ENCODE peak calls at places on chromosomes 1 and 21, in eight cellular contexts. One of them, this sample, is unnamed.

GRCh38 chr1:10899490-10900264 is 103.2 kb upstream of the CASZ1 start:
- DNase-seq in HAP-1: no peak
- DNase-seq in iPS DF 6.9: no peak
- DNase-seq in anterior cingulate cortex: no peak
- DNase-seq in stromal cell of bone marrow: no peak
- DNase-seq in EH: no peak
- DNase-seq in occipital lobe: no peak
- DNase-seq in fibroblast of mammary gland: peak
- DNase-seq in this sample: peak

GRCh38 chr1:175512637-175513412 is 230.6 kb downstream of the TNR start:
- DNase-seq in EH: no peak
- DNase-seq in HAP-1: no peak
- DNase-seq in iPS DF 6.9: no peak
- DNase-seq in fibroblast of mammary gland: no peak
- DNase-seq in occipital lobe: no peak
- DNase-seq in stromal cell of bone marrow: no peak
- DNase-seq in anterior cingulate cortex: no peak
- DNase-seq in this sample: no peak

GRCh38 chr1:221541296-221541695 is 200.6 kb downstream of the DUSP10 start:
- DNase-seq in fibroblast of mammary gland: no peak
- DNase-seq in stromal cell of bone marrow: no peak
- DNase-seq in iPS DF 6.9: no peak
- DNase-seq in EH: no peak
- DNase-seq in HAP-1: no peak
- DNase-seq in occipital lobe: no peak
- DNase-seq in anterior cingulate cortex: no peak
- DNase-seq in this sample: no peak

GRCh38 chr1:224579526-224579925 is 36.6 kb upstream of the CNIH3 start:
- DNase-seq in anterior cingulate cortex: no peak
- DNase-seq in fibroblast of mammary gland: peak
- DNase-seq in EH: peak
- DNase-seq in HAP-1: no peak
- DNase-seq in stromal cell of bone marrow: no peak
- DNase-seq in iPS DF 6.9: no peak
- DNase-seq in occipital lobe: no peak
- DNase-seq in this sample: no peak

GRCh38 chr1:201828451-201828819 is 522 bp upstream of the IPO9 start:
- DNase-seq in occipital lobe: no peak
- DNase-seq in anterior cingulate cortex: no peak
- DNase-seq in HAP-1: no peak
- DNase-seq in EH: peak
- DNase-seq in stromal cell of bone marrow: no peak
- DNase-seq in iPS DF 6.9: no peak
- DNase-seq in fibroblast of mammary gland: no peak
- DNase-seq in this sample: no peak

GRCh38 chr1:17561561-17561985 is 22.1 kb downstream of the ARHGEF10L start:
- DNase-seq in anterior cingulate cortex: no peak
- DNase-seq in EH: peak
- DNase-seq in stromal cell of bone marrow: peak
- DNase-seq in occipital lobe: no peak
- DNase-seq in fibroblast of mammary gland: peak
- DNase-seq in HAP-1: no peak
- DNase-seq in iPS DF 6.9: no peak
- DNase-seq in this sample: no peak

GRCh38 chr1:41175546-41175945 is 66.6 kb downstream of the SCMH1 start:
- DNase-seq in anterior cingulate cortex: no peak
- DNase-seq in HAP-1: no peak
- DNase-seq in occipital lobe: no peak
- DNase-seq in iPS DF 6.9: no peak
- DNase-seq in fibroblast of mammary gland: no peak
- DNase-seq in EH: peak
- DNase-seq in stromal cell of bone marrow: no peak
- DNase-seq in this sample: no peak

GRCh38 chr21:9837946-9838801 is 683.2 kb upstream of the TPTE start:
- DNase-seq in EH: no peak
- DNase-seq in fibroblast of mammary gland: no peak
- DNase-seq in iPS DF 6.9: no peak
- DNase-seq in HAP-1: no peak
- DNase-seq in occipital lobe: no peak
- DNase-seq in stromal cell of bone marrow: no peak
- DNase-seq in anterior cingulate cortex: no peak
- DNase-seq in this sample: no peak

GRCh38 chr1:3454811-3455618 is 550 bp downstream of the ARHGEF16 start:
- DNase-seq in fibroblast of mammary gland: no peak
- DNase-seq in occipital lobe: no peak
- DNase-seq in iPS DF 6.9: no peak
- DNase-seq in stromal cell of bone marrow: no peak
- DNase-seq in anterior cingulate cortex: no peak
- DNase-seq in HAP-1: peak
- DNase-seq in EH: no peak
- DNase-seq in this sample: no peak

GRCh38 chr1:98323396-98323795 is 338.1 kb upstream of the SNX7 start:
- DNase-seq in EH: peak
- DNase-seq in fibroblast of mammary gland: peak
- DNase-seq in iPS DF 6.9: no peak
- DNase-seq in stromal cell of bone marrow: peak
- DNase-seq in anterior cingulate cortex: no peak
- DNase-seq in HAP-1: no peak
- DNase-seq in occipital lobe: no peak
- DNase-seq in this sample: peak

GRCh38 chr1:69976896-69977295 is 228.5 kb downstream of the LRRC40 start:
- DNase-seq in iPS DF 6.9: no peak
- DNase-seq in anterior cingulate cortex: no peak
- DNase-seq in fibroblast of mammary gland: peak
- DNase-seq in occipital lobe: peak
- DNase-seq in stromal cell of bone marrow: peak
- DNase-seq in HAP-1: no peak
- DNase-seq in EH: peak
- DNase-seq in this sample: no peak

GRCh38 chr1:205913451-205914204 is 29.6 kb downstream of the SLC26A9 start:
- DNase-seq in HAP-1: no peak
- DNase-seq in stromal cell of bone marrow: no peak
- DNase-seq in occipital lobe: no peak
- DNase-seq in anterior cingulate cortex: peak
- DNase-seq in EH: peak
- DNase-seq in iPS DF 6.9: no peak
- DNase-seq in fibroblast of mammary gland: peak
- DNase-seq in this sample: no peak

GRCh38 chr1:228488107-228488817 is 1.1 kb downstream of the RNF187 start:
- DNase-seq in iPS DF 6.9: no peak
- DNase-seq in HAP-1: no peak
- DNase-seq in EH: peak
- DNase-seq in stromal cell of bone marrow: no peak
- DNase-seq in occipital lobe: no peak
- DNase-seq in fibroblast of mammary gland: no peak
- DNase-seq in anterior cingulate cortex: no peak
- DNase-seq in this sample: no peak

GRCh38 chr21:24197956-24198355 is 1409.3 kb downstream of the MRPL39 start:
- DNase-seq in iPS DF 6.9: no peak
- DNase-seq in anterior cingulate cortex: no peak
- DNase-seq in EH: no peak
- DNase-seq in occipital lobe: no peak
- DNase-seq in fibroblast of mammary gland: no peak
- DNase-seq in HAP-1: no peak
- DNase-seq in stromal cell of bone marrow: no peak
- DNase-seq in this sample: no peak

GRCh38 chr1:27522148-27522859 is 32.3 kb upstream of the WASF2 start:
- DNase-seq in HAP-1: no peak
- DNase-seq in iPS DF 6.9: no peak
- DNase-seq in fibroblast of mammary gland: peak
- DNase-seq in anterior cingulate cortex: peak
- DNase-seq in EH: no peak
- DNase-seq in occipital lobe: peak
- DNase-seq in stromal cell of bone marrow: no peak
- DNase-seq in this sample: peak

GRCh38 chr1:86618358-86618757 is 71.5 kb downstream of the CLCA4 start:
- DNase-seq in occipital lobe: no peak
- DNase-seq in HAP-1: no peak
- DNase-seq in fibroblast of mammary gland: no peak
- DNase-seq in stromal cell of bone marrow: no peak
- DNase-seq in anterior cingulate cortex: no peak
- DNase-seq in EH: no peak
- DNase-seq in iPS DF 6.9: no peak
- DNase-seq in this sample: peak

GRCh38 chr1:205600085-205600484 is 31.7 kb downstream of the ELK4 start:
- DNase-seq in anterior cingulate cortex: no peak
- DNase-seq in stromal cell of bone marrow: peak
- DNase-seq in occipital lobe: no peak
- DNase-seq in HAP-1: no peak
- DNase-seq in fibroblast of mammary gland: peak
- DNase-seq in iPS DF 6.9: no peak
- DNase-seq in EH: peak
- DNase-seq in this sample: peak

GRCh38 chr1:10724052-10724494 is 72.4 kb downstream of the CASZ1 start:
- DNase-seq in HAP-1: no peak
- DNase-seq in occipital lobe: no peak
- DNase-seq in fibroblast of mammary gland: peak
- DNase-seq in stromal cell of bone marrow: no peak
- DNase-seq in EH: peak
- DNase-seq in iPS DF 6.9: no peak
- DNase-seq in anterior cingulate cortex: no peak
- DNase-seq in this sample: peak

GRCh38 chr1:226973898-226974543 is 33.9 kb downstream of the COQ8A start:
- DNase-seq in iPS DF 6.9: no peak
- DNase-seq in stromal cell of bone marrow: peak
- DNase-seq in fibroblast of mammary gland: peak
- DNase-seq in HAP-1: no peak
- DNase-seq in anterior cingulate cortex: no peak
- DNase-seq in occipital lobe: no peak
- DNase-seq in EH: peak
- DNase-seq in this sample: peak

GRCh38 chr1:217780993-217781392 is 149.8 kb downstream of the SPATA17 start:
- DNase-seq in iPS DF 6.9: no peak
- DNase-seq in stromal cell of bone marrow: no peak
- DNase-seq in HAP-1: no peak
- DNase-seq in EH: no peak
- DNase-seq in anterior cingulate cortex: no peak
- DNase-seq in occipital lobe: no peak
- DNase-seq in fibroblast of mammary gland: no peak
- DNase-seq in this sample: no peak

GRCh38 chr1:91706140-91706957 is 179.6 kb downstream of the TGFBR3 start:
- DNase-seq in HAP-1: no peak
- DNase-seq in iPS DF 6.9: no peak
- DNase-seq in occipital lobe: no peak
- DNase-seq in EH: no peak
- DNase-seq in fibroblast of mammary gland: no peak
- DNase-seq in stromal cell of bone marrow: no peak
- DNase-seq in anterior cingulate cortex: no peak
- DNase-seq in this sample: no peak

GRCh38 chr1:77834771-77835334 is 53.6 kb upstream of the NEXN start:
- DNase-seq in occipital lobe: no peak
- DNase-seq in HAP-1: no peak
- DNase-seq in EH: peak
- DNase-seq in stromal cell of bone marrow: peak
- DNase-seq in fibroblast of mammary gland: peak
- DNase-seq in anterior cingulate cortex: peak
- DNase-seq in iPS DF 6.9: no peak
- DNase-seq in this sample: no peak

GRCh38 chr1:197269053-197269452 is 1.0 kb downstream of the CRB1 start:
- DNase-seq in HAP-1: peak
- DNase-seq in EH: no peak
- DNase-seq in occipital lobe: peak
- DNase-seq in iPS DF 6.9: no peak
- DNase-seq in fibroblast of mammary gland: no peak
- DNase-seq in stromal cell of bone marrow: no peak
- DNase-seq in anterior cingulate cortex: peak
- DNase-seq in this sample: no peak

GRCh38 chr1:204650911-204651570 is 34.5 kb downstream of the LRRN2 start:
- DNase-seq in fibroblast of mammary gland: no peak
- DNase-seq in iPS DF 6.9: no peak
- DNase-seq in HAP-1: no peak
- DNase-seq in stromal cell of bone marrow: no peak
- DNase-seq in occipital lobe: no peak
- DNase-seq in anterior cingulate cortex: no peak
- DNase-seq in EH: no peak
- DNase-seq in this sample: no peak

GRCh38 chr1:26155370-26156284 is 3.3 kb upstream of the FAM110D start:
- DNase-seq in anterior cingulate cortex: no peak
- DNase-seq in HAP-1: no peak
- DNase-seq in occipital lobe: no peak
- DNase-seq in iPS DF 6.9: no peak
- DNase-seq in stromal cell of bone marrow: no peak
- DNase-seq in fibroblast of mammary gland: no peak
- DNase-seq in EH: no peak
- DNase-seq in this sample: no peak

GRCh38 chr1:229664133-229664689 is 38.2 kb downstream of the URB2 start:
- DNase-seq in stromal cell of bone marrow: no peak
- DNase-seq in iPS DF 6.9: no peak
- DNase-seq in HAP-1: no peak
- DNase-seq in fibroblast of mammary gland: peak
- DNase-seq in EH: peak
- DNase-seq in occipital lobe: no peak
- DNase-seq in anterior cingulate cortex: no peak
- DNase-seq in this sample: peak

GRCh38 chr1:29793101-29793546 is 556.8 kb downstream of the PTPRU start:
- DNase-seq in fibroblast of mammary gland: peak
- DNase-seq in occipital lobe: peak
- DNase-seq in HAP-1: peak
- DNase-seq in iPS DF 6.9: peak
- DNase-seq in EH: peak
- DNase-seq in stromal cell of bone marrow: peak
- DNase-seq in anterior cingulate cortex: peak
- DNase-seq in this sample: peak

GRCh38 chr1:19644761-19645543 is 841 bp downstream of the NBL1 start:
- DNase-seq in anterior cingulate cortex: no peak
- DNase-seq in iPS DF 6.9: no peak
- DNase-seq in occipital lobe: no peak
- DNase-seq in EH: peak
- DNase-seq in fibroblast of mammary gland: no peak
- DNase-seq in stromal cell of bone marrow: no peak
- DNase-seq in HAP-1: peak
- DNase-seq in this sample: no peak

GRCh38 chr21:26280715-26281310 is 110.2 kb upstream of the APP start:
- DNase-seq in EH: peak
- DNase-seq in stromal cell of bone marrow: no peak
- DNase-seq in HAP-1: no peak
- DNase-seq in iPS DF 6.9: no peak
- DNase-seq in occipital lobe: no peak
- DNase-seq in anterior cingulate cortex: no peak
- DNase-seq in fibroblast of mammary gland: peak
- DNase-seq in this sample: peak

GRCh38 chr1:94952539-94952938 is 25.6 kb upstream of the CNN3 start:
- DNase-seq in occipital lobe: no peak
- DNase-seq in HAP-1: no peak
- DNase-seq in iPS DF 6.9: no peak
- DNase-seq in anterior cingulate cortex: no peak
- DNase-seq in stromal cell of bone marrow: no peak
- DNase-seq in fibroblast of mammary gland: no peak
- DNase-seq in EH: no peak
- DNase-seq in this sample: no peak

GRCh38 chr1:36425791-36426190 is 24.5 kb downstream of the OSCP1 start:
- DNase-seq in anterior cingulate cortex: no peak
- DNase-seq in EH: no peak
- DNase-seq in iPS DF 6.9: no peak
- DNase-seq in HAP-1: no peak
- DNase-seq in occipital lobe: peak
- DNase-seq in stromal cell of bone marrow: no peak
- DNase-seq in fibroblast of mammary gland: peak
- DNase-seq in this sample: peak

GRCh38 chr21:43740497-43741156 is 21.7 kb downstream of the PDXK start:
- DNase-seq in HAP-1: no peak
- DNase-seq in occipital lobe: no peak
- DNase-seq in EH: no peak
- DNase-seq in iPS DF 6.9: no peak
- DNase-seq in stromal cell of bone marrow: no peak
- DNase-seq in fibroblast of mammary gland: peak
- DNase-seq in anterior cingulate cortex: peak
- DNase-seq in this sample: no peak

GRCh38 chr21:31354604-31355443 is 10.8 kb upstream of the TIAM1 start:
- DNase-seq in stromal cell of bone marrow: peak
- DNase-seq in fibroblast of mammary gland: peak
- DNase-seq in HAP-1: no peak
- DNase-seq in iPS DF 6.9: no peak
- DNase-seq in EH: peak
- DNase-seq in occipital lobe: peak
- DNase-seq in anterior cingulate cortex: no peak
- DNase-seq in this sample: peak

GRCh38 chr1:226209307-226210059 is 14.0 kb upstream of the MIXL1 start:
- DNase-seq in iPS DF 6.9: no peak
- DNase-seq in stromal cell of bone marrow: no peak
- DNase-seq in EH: no peak
- DNase-seq in occipital lobe: no peak
- DNase-seq in anterior cingulate cortex: no peak
- DNase-seq in fibroblast of mammary gland: no peak
- DNase-seq in HAP-1: no peak
- DNase-seq in this sample: no peak